ENCODE peak calls at places on chromosomes 4 and X, in nine cellular contexts. H is heart left ventricle, U is tibial nerve, W is Peyer's patch, Y is lower leg skin, A is IMR-90, T is HCT116, X is A549, P is HepG2. D is an unnamed sample.
A peak's percentile ranks its signal among the peaks of the same experiment; 100 is the strongest.

GRCh38 chr4:8311096-8312068 is 41.8 kb downstream of the HTRA3 start:
- DNase-seq in H (peak; percentile 12), U (no peak), W (no peak), Y (peak; percentile 54), A (no peak), T (no peak), X (no peak), P (no peak), D (no peak)

GRCh38 chrX:7889138-7889537 is 38.1 kb downstream of the PNPLA4 start:
- DNase-seq in H (no peak), U (no peak), W (no peak), Y (no peak), A (no peak), T (no peak), X (no peak), P (no peak), D (no peak)

GRCh38 chrX:47278684-47279083 is 45.9 kb downstream of the USP11 start:
- DNase-seq in H (no peak), U (no peak), W (no peak), Y (no peak), A (peak; percentile 78), T (no peak), X (peak; percentile 3), P (peak; percentile 34), D (no peak)

GRCh38 chr4:147843162-147843561 is 111.3 kb downstream of the ARHGAP10 start:
- DNase-seq in H (no peak), U (no peak), W (no peak), Y (no peak), A (no peak), T (peak; percentile 47), X (peak; percentile 27), P (peak; percentile 16), D (no peak)

GRCh38 chrX:2410279-2411020 is 90.3 kb downstream of the DHRSX start:
- DNase-seq in H (no peak), U (no peak), W (peak; percentile 56), Y (peak; percentile 81), A (no peak), T (no peak), X (peak; percentile 71), P (peak; percentile 77), D (no peak)

GRCh38 chrX:12988797-12989196 is 13.9 kb downstream of the TMSB4X start:
- DNase-seq in H (no peak), U (no peak), W (no peak), Y (no peak), A (peak; percentile 74), T (peak; percentile 60), X (peak; percentile 57), P (peak; percentile 73), D (no peak)

GRCh38 chr4:54368861-54369260 is 139.8 kb downstream of the PDGFRA start:
- DNase-seq in H (no peak), U (no peak), W (no peak), Y (no peak), A (peak; percentile 60), T (no peak), X (no peak), P (no peak), D (no peak)

GRCh38 chr4:24472514-24473308 is 111.6 kb downstream of the DHX15 start:
- DNase-seq in H (peak; percentile 83), U (peak; percentile 68), W (peak; percentile 76), Y (peak; percentile 93), A (peak; percentile 74), T (peak; percentile 50), X (peak; percentile 71), P (peak; percentile 50), D (peak; percentile 64)

GRCh38 chrX:54964766-54965511 is 29.0 kb downstream of the PFKFB1 start:
- DNase-seq in H (no peak), U (no peak), W (no peak), Y (no peak), A (no peak), T (no peak), X (no peak), P (no peak), D (no peak)

GRCh38 chr4:42570221-42570620 is 86.7 kb downstream of the ATP8A1 start:
- DNase-seq in H (peak; percentile 68), U (no peak), W (no peak), Y (no peak), A (no peak), T (no peak), X (no peak), P (no peak), D (no peak)

GRCh38 chr4:79413032-79413431 is 5.0 kb upstream of the GK2 start:
- DNase-seq in H (no peak), U (no peak), W (no peak), Y (no peak), A (no peak), T (no peak), X (no peak), P (no peak), D (no peak)

GRCh38 chrX:100911731-100912130 is 17.0 kb downstream of the XKRX start:
- DNase-seq in H (no peak), U (no peak), W (no peak), Y (no peak), A (no peak), T (no peak), X (no peak), P (no peak), D (no peak)

GRCh38 chr4:46404961-46405360 is 15.0 kb upstream of the GABRA2 start:
- DNase-seq in H (no peak), U (no peak), W (peak; percentile 56), Y (no peak), A (peak; percentile 59), T (no peak), X (no peak), P (peak; percentile 10), D (no peak)

GRCh38 chr4:127868196-127868595 is 12.5 kb upstream of the PLK4 start:
- DNase-seq in H (no peak), U (no peak), W (no peak), Y (no peak), A (peak; percentile 55), T (no peak), X (no peak), P (no peak), D (no peak)

GRCh38 chr4:13546374-13546854 is 2.1 kb upstream of the NKX3-2 start:
- DNase-seq in H (no peak), U (no peak), W (no peak), Y (no peak), A (no peak), T (no peak), X (no peak), P (no peak), D (no peak)

GRCh38 chrX:154815274-154815818 is 10.1 kb upstream of the MPP1 start:
- DNase-seq in H (no peak), U (no peak), W (no peak), Y (no peak), A (peak; percentile 86), T (no peak), X (no peak), P (no peak), D (peak; percentile 17)

GRCh38 chr4:77152421-77152820 is 4.6 kb upstream of the CCNG2 start:
- DNase-seq in H (no peak), U (no peak), W (no peak), Y (no peak), A (peak; percentile 69), T (no peak), X (no peak), P (no peak), D (no peak)

GRCh38 chrX:129996120-129996519 is 13.7 kb downstream of the BCORL1 start:
- DNase-seq in H (peak; percentile 22), U (no peak), W (no peak), Y (no peak), A (peak; percentile 16), T (no peak), X (no peak), P (no peak), D (peak; percentile 8)

DNA sequence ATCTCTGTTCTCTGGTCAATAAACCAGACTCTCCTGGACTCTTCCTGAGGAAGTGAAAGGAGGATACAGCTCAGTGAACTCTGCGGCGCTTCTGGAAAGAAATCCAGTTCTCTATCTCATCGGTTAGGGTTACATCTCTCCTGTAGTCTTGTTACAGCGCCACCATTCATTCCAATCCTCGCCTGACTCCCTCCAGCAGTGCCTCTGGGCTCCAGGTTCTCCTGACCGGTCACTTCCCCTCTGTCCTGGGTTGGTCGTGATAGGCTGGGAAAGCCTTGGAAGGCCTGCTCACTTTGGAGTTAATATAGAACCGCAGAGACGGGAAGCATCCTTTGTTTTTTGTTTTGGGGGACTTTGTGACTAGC is 97.0 kb upstream of the STOX2 start:
- DNase-seq in H (peak; percentile 25), U (no peak), W (no peak), Y (no peak), A (no peak), T (no peak), X (no peak), P (no peak), D (no peak)
- TF ChIP-seq POLR2A in H (no peak), U (no peak), W (no peak), Y (no peak), A (no peak), T (no peak), X (no peak), P (no peak), D (no peak)

DNA sequence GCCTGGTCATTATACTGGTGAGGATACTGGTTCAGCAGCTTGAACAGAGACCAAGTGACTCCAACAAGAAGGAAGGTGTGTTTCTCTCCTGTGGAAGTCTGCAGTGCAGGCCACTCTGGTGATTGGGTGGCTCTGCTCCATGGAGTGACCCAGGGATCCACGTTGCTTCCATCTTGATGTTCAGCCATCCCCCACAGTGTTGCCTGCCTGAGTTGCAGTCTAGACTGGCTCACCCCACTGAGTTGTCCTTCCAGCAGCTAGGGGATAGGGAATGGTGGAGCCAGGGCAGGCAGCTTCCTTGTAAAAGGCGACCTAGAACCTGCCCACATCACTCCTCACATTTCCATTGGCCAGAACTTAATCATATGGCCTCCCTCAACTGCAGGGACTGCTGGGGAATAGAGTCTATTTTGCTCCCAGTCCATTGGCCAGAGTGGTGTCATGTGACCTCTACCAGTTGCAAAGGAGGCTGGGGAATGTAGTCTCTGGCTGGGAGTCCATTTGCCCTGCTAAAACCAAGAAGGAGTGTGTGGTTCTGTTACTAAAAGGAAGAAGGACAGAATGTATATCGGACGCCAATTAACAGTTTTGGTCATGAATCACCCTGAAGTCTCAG is 8.0 kb downstream of the MAN2B2 start:
- DNase-seq in H (no peak), U (no peak), W (no peak), Y (no peak), A (peak; percentile 25), T (peak; percentile 40), X (peak; percentile 31), P (peak; percentile 55), D (peak; percentile 26)
- TF ChIP-seq POLR2A in H (no peak), U (no peak), W (no peak), Y (no peak), A (no peak), T (no peak), X (no peak), P (no peak), D (no peak)

DNA sequence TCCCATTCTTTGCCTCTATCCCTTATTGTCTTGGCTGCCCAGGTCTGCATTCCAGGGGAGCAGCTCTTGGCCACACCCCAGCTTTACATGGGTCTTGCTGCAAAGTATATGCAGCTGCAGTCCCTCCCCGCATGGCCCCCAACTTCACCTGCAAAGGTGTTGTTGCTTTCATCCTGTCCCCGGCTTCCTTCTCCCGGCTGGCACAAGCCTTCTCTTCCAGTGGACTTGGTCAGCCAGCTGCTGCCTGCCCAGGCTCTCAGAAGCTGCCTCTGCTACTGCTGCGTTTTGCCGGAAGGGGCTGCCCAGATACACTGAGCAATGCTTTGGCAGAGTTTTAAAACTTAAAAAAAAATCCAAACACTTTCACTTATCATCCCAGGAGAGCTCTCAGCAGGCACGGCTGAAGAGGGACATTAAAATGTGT is 121.2 kb upstream of the PDLIM3 start:
- DNase-seq in H (peak; percentile 42), U (no peak), W (no peak), Y (no peak), A (peak; percentile 18), T (no peak), X (no peak), P (no peak), D (no peak)
- TF ChIP-seq POLR2A in H (no peak), U (no peak), W (no peak), Y (no peak), A (no peak), T (no peak), X (no peak), P (no peak), D (no peak)

GRCh38 chrX:136030357-136031225 is 45.4 kb downstream of the SLC9A6 start:
- DNase-seq in H (peak; percentile 84), U (peak; percentile 34), W (no peak), Y (no peak), A (peak; percentile 76), T (no peak), X (no peak), P (no peak), D (no peak)
- TF ChIP-seq POLR2A in H (peak; percentile 46), U (no peak), W (no peak), Y (no peak), A (no peak), T (no peak), X (no peak), P (no peak), D (no peak)